ENCODE peak calls at places on chromosomes 7 and 10, in four cellular contexts. J is pancreas, L is sigmoid colon, A is testis. E is an unnamed sample.

GRCh38 chr7:149880871-149881301 is 7.1 kb downstream of the ATP6V0E2 start:
- DNase-seq in J (no peak), L (peak; percentile 76), A (no peak), E (no peak)

GRCh38 chr10:1544929-1545328 is 192.4 kb downstream of the ADARB2 start:
- DNase-seq in J (no peak), L (peak; percentile 28), A (no peak), E (no peak)

GRCh38 chr10:110410329-110411046 is 87.2 kb upstream of the DUSP5 start:
- DNase-seq in J (peak; percentile 45), L (no peak), A (no peak), E (no peak)

GRCh38 chr7:28096713-28097112 is 83.9 kb downstream of the JAZF1 start:
- DNase-seq in J (peak; percentile 35), L (peak; percentile 83), A (peak; percentile 81), E (peak; percentile 50)

GRCh38 chr10:11881477-11882417 is 58.6 kb downstream of the PROSER2 start:
- DNase-seq in J (peak; percentile 29), L (no peak), A (no peak), E (no peak)

GRCh38 chr7:141920281-141920680 is 4.1 kb downstream of the OR9A4 start:
- DNase-seq in J (no peak), L (no peak), A (no peak), E (no peak)

GRCh38 chr10:3255616-3256015 is 83.0 kb upstream of the PITRM1 start:
- DNase-seq in J (no peak), L (no peak), A (no peak), E (no peak)

GRCh38 chr10:88458209-88458608 is 124.9 kb downstream of the RNLS start:
- DNase-seq in J (no peak), L (no peak), A (no peak), E (no peak)

GRCh38 chr7:5692845-5693278 is 88.6 kb downstream of the RNF216 start:
- DNase-seq in J (no peak), L (no peak), A (no peak), E (no peak)

GRCh38 chr7:105764506-105764905 is 111.9 kb downstream of the ATXN7L1 start:
- DNase-seq in J (no peak), L (no peak), A (no peak), E (no peak)

GRCh38 chr10:132238371-132239125 is 51.8 kb downstream of the DPYSL4 start:
- DNase-seq in J (no peak), L (no peak), A (no peak), E (no peak)

GRCh38 chr10:59387951-59388431 is 25.6 kb upstream of the FAM13C start:
- DNase-seq in J (no peak), L (no peak), A (no peak), E (no peak)

GRCh38 chr10:117391436-117392205 is 16.4 kb upstream of the PDZD8 start:
- DNase-seq in J (no peak), L (no peak), A (no peak), E (no peak)

GRCh38 chr7:142053988-142054387 is 57.5 kb upstream of the MGAM2 start:
- DNase-seq in J (no peak), L (no peak), A (no peak), E (no peak)

GRCh38 chr7:116025098-116025809 is 5.3 kb downstream of the TFEC start:
- DNase-seq in J (no peak), L (no peak), A (no peak), E (no peak)

GRCh38 chr7:130070900-130071622 is 727 bp downstream of the KLHDC10 start:
- DNase-seq in J (no peak), L (no peak), A (no peak), E (no peak)

GRCh38 chr7:2530076-2530967 is 10.7 kb downstream of the LFNG start:
- DNase-seq in J (no peak), L (no peak), A (no peak), E (no peak)

GRCh38 chr7:2526659-2527504 is 7.3 kb downstream of the LFNG start:
- DNase-seq in J (no peak), L (no peak), A (no peak), E (no peak)

GRCh38 chr7:2527505-2528464 is 8.2 kb downstream of the LFNG start:
- DNase-seq in J (peak; percentile 47), L (no peak), A (no peak), E (no peak)

GRCh38 chr7:2529161-2530075 is 9.8 kb downstream of the LFNG start:
- DNase-seq in J (peak; percentile 45), L (peak; percentile 88), A (peak; percentile 62), E (no peak)

DNA sequence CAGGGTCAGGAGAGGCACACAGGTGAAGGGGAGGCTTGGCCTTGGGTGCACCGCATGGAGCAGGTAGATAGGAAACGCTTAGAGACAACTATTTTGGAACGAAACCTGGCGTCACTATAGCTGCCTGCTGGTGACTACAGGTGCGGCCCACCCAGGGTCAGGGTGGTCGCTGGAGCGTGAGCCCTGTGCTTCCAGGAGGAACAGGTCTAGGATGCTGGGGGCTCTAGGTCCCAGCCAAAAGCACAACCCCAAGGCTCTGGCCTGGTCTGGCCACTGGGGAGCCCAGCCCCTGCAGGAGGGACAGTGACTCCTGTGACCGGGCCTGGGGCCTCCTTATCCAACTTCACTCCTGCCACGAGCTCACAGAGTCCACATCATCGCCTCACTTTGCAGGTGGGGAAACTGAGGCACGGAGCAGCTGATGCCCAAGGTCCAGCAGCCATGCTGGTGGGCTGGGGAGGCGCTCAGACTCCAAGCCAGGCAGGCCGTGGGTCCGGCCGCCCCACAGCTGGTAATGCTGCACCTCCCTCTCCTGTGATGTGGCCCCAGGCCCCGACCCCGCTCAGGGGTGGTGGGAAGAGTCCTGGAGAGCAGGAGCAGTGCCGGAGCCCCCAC is 9.0 kb downstream of the LFNG start:
- DNase-seq in J (no peak), L (no peak), A (no peak), E (no peak)
- H3K4me1 ChIP-seq in J (peaks cover 68% of the 10 kb centered on the region), L (peaks cover 25% of the 10 kb centered on the region), A (peaks cover 24% of the 10 kb centered on the region), E (peaks cover 15% of the 10 kb centered on the region)

GRCh38 chr7:19143930-19144574 is 1.2 kb downstream of the FERD3L start:
- DNase-seq in J (no peak), L (no peak), A (no peak), E (no peak)
- H3K4me3 ChIP-seq in J (no peak overlapping the region), L (peak overlapping the region; percentile 13), A (peak overlapping the region; percentile 32), E (no peak overlapping the region)

GRCh38 chr10:86446987-86447386 is 74.6 kb downstream of the WAPL start:
- DNase-seq in J (no peak), L (no peak), A (no peak), E (no peak)

GRCh38 chr10:86447422-86447821 is 74.2 kb downstream of the WAPL start:
- DNase-seq in J (no peak), L (no peak), A (no peak), E (no peak)

GRCh38 chr10:86443069-86443468 is 76.5 kb upstream of the GRID1 start:
- DNase-seq in J (no peak), L (no peak), A (no peak), E (no peak)

GRCh38 chr10:86443936-86444335 is 77.3 kb upstream of the GRID1 start:
- DNase-seq in J (no peak), L (no peak), A (peak; percentile 57), E (no peak)

DNA sequence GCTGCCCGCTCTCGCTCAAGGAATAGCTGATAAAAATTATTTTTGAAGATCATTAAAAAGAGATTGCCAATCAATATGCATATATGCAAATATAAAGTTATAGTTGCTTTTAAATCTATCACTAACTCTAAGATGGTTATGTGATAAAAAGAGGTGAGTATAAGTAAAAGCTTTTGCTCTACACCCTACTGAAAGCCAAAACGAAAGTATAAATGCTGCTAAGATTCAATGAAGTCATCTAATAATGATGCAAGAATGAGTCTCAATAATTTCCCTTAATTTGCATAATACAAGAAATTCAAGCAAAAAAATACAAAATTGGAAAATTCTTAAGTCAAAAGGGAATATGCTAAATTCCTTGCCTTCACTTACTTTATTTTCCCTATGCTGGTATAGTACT is 75.2 kb downstream of the WAPL start:
- DNase-seq in J (no peak), L (no peak), A (no peak), E (no peak)
- H3K36me3 ChIP-seq in J (no peaks in the 10 kb centered on the region), L (peaks cover 7% of the 10 kb centered on the region), A (no peaks in the 10 kb centered on the region), E (peaks cover 54% of the 10 kb centered on the region)

DNA sequence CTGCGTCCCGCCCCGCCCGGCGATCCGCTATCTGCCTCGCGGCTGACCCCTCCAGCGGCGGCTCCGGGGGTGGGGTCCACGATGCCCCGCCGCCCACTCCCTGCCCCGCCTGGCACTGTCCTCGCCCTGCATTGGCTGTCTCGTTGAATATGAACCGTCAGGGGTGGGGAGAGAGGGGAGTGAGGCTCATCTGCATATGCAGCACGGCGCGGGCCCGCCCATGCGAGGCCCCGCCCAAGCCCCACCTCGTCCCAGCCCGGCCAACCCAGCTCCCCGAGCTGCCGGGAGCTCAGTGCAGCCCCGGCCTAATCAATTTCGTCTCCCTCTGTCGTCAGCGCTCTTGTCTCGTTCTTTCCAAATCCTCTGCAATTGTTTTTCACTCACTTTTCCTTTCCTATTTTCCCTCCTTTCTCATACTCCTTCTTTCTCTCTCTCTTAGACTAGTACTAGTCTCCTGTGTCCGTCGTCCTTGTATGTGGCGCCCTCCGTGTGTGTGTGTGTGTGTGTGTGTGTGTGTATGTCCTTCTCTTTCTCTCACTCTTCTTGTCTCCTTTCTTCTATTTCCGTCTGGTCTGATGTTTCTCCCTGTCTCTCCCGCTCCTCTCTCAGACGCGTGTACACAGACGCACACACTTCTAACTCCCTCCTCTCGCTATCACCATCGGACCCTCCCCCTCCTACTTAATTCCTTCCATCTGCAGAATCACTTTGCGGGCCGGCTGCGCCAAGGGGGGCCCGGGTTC is 455 bp upstream of the ZCCHC24 start:
- DNase-seq in J (peak; percentile 99), L (peak; percentile 99), A (peak; percentile 99), E (peak; percentile 98)
- H3K4me1 ChIP-seq in J (peaks cover 8% of the 10 kb centered on the region), L (peaks cover 36% of the 10 kb centered on the region), A (peaks cover 37% of the 10 kb centered on the region), E (peaks cover 12% of the 10 kb centered on the region)

DNA sequence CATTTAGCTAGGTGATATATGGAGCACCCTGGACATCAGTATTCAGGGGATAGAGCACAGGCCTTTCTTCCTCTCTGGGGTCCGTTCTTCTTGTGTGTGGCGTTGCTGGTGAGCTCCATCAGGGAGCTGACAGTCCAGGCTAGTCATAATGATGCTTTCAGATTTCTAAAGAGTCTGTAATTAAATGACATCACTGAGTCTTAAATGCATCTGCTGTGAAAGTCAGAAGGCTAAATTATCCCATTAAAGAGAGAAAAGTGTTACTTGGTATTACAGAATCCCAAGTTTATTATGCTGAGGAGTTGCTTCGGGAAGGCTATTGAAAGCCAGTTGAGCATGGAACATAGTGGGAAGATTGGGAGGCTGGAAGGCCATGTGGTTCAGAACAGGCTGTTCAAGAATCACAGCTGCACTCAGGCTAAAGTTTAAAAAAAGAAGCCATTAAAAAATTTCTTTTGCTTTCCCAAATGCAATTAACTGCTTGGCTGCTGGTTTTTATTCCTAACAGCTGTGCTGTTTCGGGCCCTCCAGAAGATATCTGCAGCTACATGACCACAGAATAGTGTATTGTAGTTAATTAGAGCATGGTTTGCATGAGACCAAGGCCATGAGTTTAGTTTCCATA is 342.6 kb upstream of the LRGUK start:
- DNase-seq in J (no peak), L (no peak), A (peak; percentile 33), E (no peak)
- H3K4me3 ChIP-seq in J (no peak overlapping the region), L (no peak overlapping the region), A (no peak overlapping the region), E (no peak overlapping the region)

GRCh38 chr7:2123360-2123759 is 109.4 kb downstream of the MAD1L1 start:
- DNase-seq in J (no peak), L (no peak), A (no peak), E (no peak)
- H3K36me3 ChIP-seq in J (no peaks in the 10 kb centered on the region), L (no peaks in the 10 kb centered on the region), A (no peaks in the 10 kb centered on the region), E (peaks cover 3% of the 10 kb centered on the region)

GRCh38 chr10:81943583-81943982 is 68.6 kb downstream of the NRG3 start:
- DNase-seq in J (no peak), L (no peak), A (no peak), E (no peak)
- H3K4me1 ChIP-seq in J (no peaks in the 10 kb centered on the region), L (no peaks in the 10 kb centered on the region), A (no peaks in the 10 kb centered on the region), E (no peaks in the 10 kb centered on the region)

E was measured in HAP-1.